ENCODE peak calls at places on chromosomes 1 and 21, in six cellular contexts. One of them, this sample, is unnamed.

GRCh38 chr1:170397061-170397460 is 134.9 kb upstream of the GORAB start:
- DNase-seq in MM.1S: no peak
- DNase-seq in cardiac muscle cell: no peak
- DNase-seq in CD8-positive, alpha-beta T cell: no peak
- DNase-seq in esophagus squamous epithelium: no peak
- DNase-seq in heart left ventricle: no peak
- DNase-seq in this sample: no peak

GRCh38 chr1:187151555-187151954 is 322.8 kb downstream of the PLA2G4A start:
- DNase-seq in MM.1S: no peak
- DNase-seq in cardiac muscle cell: no peak
- DNase-seq in CD8-positive, alpha-beta T cell: no peak
- DNase-seq in esophagus squamous epithelium: no peak
- DNase-seq in heart left ventricle: no peak
- DNase-seq in this sample: no peak

GRCh38 chr21:46618738-46619369 is 14.0 kb upstream of the S100B start:
- DNase-seq in MM.1S: no peak
- DNase-seq in cardiac muscle cell: no peak
- DNase-seq in CD8-positive, alpha-beta T cell: no peak
- DNase-seq in esophagus squamous epithelium: no peak
- DNase-seq in heart left ventricle: no peak
- DNase-seq in this sample: no peak

GRCh38 chr1:157142245-157142644 is 4.0 kb upstream of the ETV3 start:
- DNase-seq in MM.1S: no peak
- DNase-seq in cardiac muscle cell: no peak
- DNase-seq in CD8-positive, alpha-beta T cell: no peak
- DNase-seq in esophagus squamous epithelium: no peak
- DNase-seq in heart left ventricle: no peak
- DNase-seq in this sample: no peak

GRCh38 chr1:153493343-153493960 is 33.0 kb upstream of the S100A7 start:
- DNase-seq in MM.1S: no peak
- DNase-seq in cardiac muscle cell: peak; percentile 60
- DNase-seq in CD8-positive, alpha-beta T cell: no peak
- DNase-seq in esophagus squamous epithelium: no peak
- DNase-seq in heart left ventricle: no peak
- DNase-seq in this sample: no peak

GRCh38 chr1:176073524-176074157 is 133.4 kb downstream of the COP1 start:
- DNase-seq in MM.1S: peak; percentile 79
- DNase-seq in cardiac muscle cell: peak; percentile 86
- DNase-seq in CD8-positive, alpha-beta T cell: peak; percentile 19
- DNase-seq in esophagus squamous epithelium: no peak
- DNase-seq in heart left ventricle: no peak
- DNase-seq in this sample: peak; percentile 6

GRCh38 chr1:65395887-65396612 is 24.4 kb upstream of the LEPR start:
- DNase-seq in MM.1S: peak; percentile 18
- DNase-seq in cardiac muscle cell: peak; percentile 7
- DNase-seq in CD8-positive, alpha-beta T cell: no peak
- DNase-seq in esophagus squamous epithelium: no peak
- DNase-seq in heart left ventricle: no peak
- DNase-seq in this sample: no peak

GRCh38 chr1:210446479-210446878 is 117.8 kb downstream of the HHAT start:
- DNase-seq in MM.1S: no peak
- DNase-seq in cardiac muscle cell: no peak
- DNase-seq in CD8-positive, alpha-beta T cell: peak; percentile 61
- DNase-seq in esophagus squamous epithelium: no peak
- DNase-seq in heart left ventricle: no peak
- DNase-seq in this sample: peak; percentile 59

GRCh38 chr1:19083081-19083480 is 126.6 kb upstream of the IFFO2 start:
- DNase-seq in MM.1S: no peak
- DNase-seq in cardiac muscle cell: peak; percentile 89
- DNase-seq in CD8-positive, alpha-beta T cell: no peak
- DNase-seq in esophagus squamous epithelium: no peak
- DNase-seq in heart left ventricle: no peak
- DNase-seq in this sample: no peak

GRCh38 chr1:166233750-166234366 is 67.1 kb upstream of the FAM78B start:
- DNase-seq in MM.1S: no peak
- DNase-seq in cardiac muscle cell: no peak
- DNase-seq in CD8-positive, alpha-beta T cell: no peak
- DNase-seq in esophagus squamous epithelium: no peak
- DNase-seq in heart left ventricle: no peak
- DNase-seq in this sample: no peak

GRCh38 chr1:68101829-68102228 is 51.4 kb upstream of the DIRAS3 start:
- DNase-seq in MM.1S: no peak
- DNase-seq in cardiac muscle cell: no peak
- DNase-seq in CD8-positive, alpha-beta T cell: no peak
- DNase-seq in esophagus squamous epithelium: no peak
- DNase-seq in heart left ventricle: no peak
- DNase-seq in this sample: no peak

GRCh38 chr1:217718873-217719272 is 87.7 kb downstream of the SPATA17 start:
- DNase-seq in MM.1S: no peak
- DNase-seq in cardiac muscle cell: no peak
- DNase-seq in CD8-positive, alpha-beta T cell: no peak
- DNase-seq in esophagus squamous epithelium: no peak
- DNase-seq in heart left ventricle: no peak
- DNase-seq in this sample: no peak

GRCh38 chr1:64934115-64934880 is 32.1 kb downstream of the JAK1 start:
- DNase-seq in MM.1S: no peak
- DNase-seq in cardiac muscle cell: peak; percentile 85
- DNase-seq in CD8-positive, alpha-beta T cell: no peak
- DNase-seq in esophagus squamous epithelium: no peak
- DNase-seq in heart left ventricle: peak; percentile 50
- DNase-seq in this sample: no peak

GRCh38 chr1:3956527-3957170 is 56.6 kb upstream of the C1orf174 start:
- DNase-seq in MM.1S: no peak
- DNase-seq in cardiac muscle cell: no peak
- DNase-seq in CD8-positive, alpha-beta T cell: no peak
- DNase-seq in esophagus squamous epithelium: no peak
- DNase-seq in heart left ventricle: no peak
- DNase-seq in this sample: no peak

GRCh38 chr1:206803221-206803730 is 31.0 kb upstream of the IL10 start:
- DNase-seq in MM.1S: peak; percentile 86
- DNase-seq in cardiac muscle cell: peak; percentile 25
- DNase-seq in CD8-positive, alpha-beta T cell: peak; percentile 74
- DNase-seq in esophagus squamous epithelium: no peak
- DNase-seq in heart left ventricle: no peak
- DNase-seq in this sample: no peak

GRCh38 chr1:212190169-212190568 is 95.0 kb upstream of the PPP2R5A start:
- DNase-seq in MM.1S: no peak
- DNase-seq in cardiac muscle cell: no peak
- DNase-seq in CD8-positive, alpha-beta T cell: no peak
- DNase-seq in esophagus squamous epithelium: no peak
- DNase-seq in heart left ventricle: no peak
- DNase-seq in this sample: no peak

GRCh38 chr21:42491328-42491727 is 4.7 kb downstream of the RSPH1 start:
- DNase-seq in MM.1S: no peak
- DNase-seq in cardiac muscle cell: no peak
- DNase-seq in CD8-positive, alpha-beta T cell: no peak
- DNase-seq in esophagus squamous epithelium: no peak
- DNase-seq in heart left ventricle: no peak
- DNase-seq in this sample: no peak

GRCh38 chr1:56426587-56426986 is 152.8 kb downstream of the PLPP3 start:
- DNase-seq in MM.1S: no peak
- DNase-seq in cardiac muscle cell: no peak
- DNase-seq in CD8-positive, alpha-beta T cell: no peak
- DNase-seq in esophagus squamous epithelium: no peak
- DNase-seq in heart left ventricle: no peak
- DNase-seq in this sample: no peak

GRCh38 chr21:29215709-29216108 is 83.0 kb upstream of the BACH1 start:
- DNase-seq in MM.1S: no peak
- DNase-seq in cardiac muscle cell: no peak
- DNase-seq in CD8-positive, alpha-beta T cell: no peak
- DNase-seq in esophagus squamous epithelium: no peak
- DNase-seq in heart left ventricle: no peak
- DNase-seq in this sample: no peak

GRCh38 chr1:67058761-67059160 is 4.8 kb upstream of the SLC35D1 start:
- DNase-seq in MM.1S: no peak
- DNase-seq in cardiac muscle cell: peak; percentile 26
- DNase-seq in CD8-positive, alpha-beta T cell: no peak
- DNase-seq in esophagus squamous epithelium: no peak
- DNase-seq in heart left ventricle: no peak
- DNase-seq in this sample: no peak

GRCh38 chr1:101128851-101129250 is 103.3 kb upstream of the DPH5 start:
- DNase-seq in MM.1S: no peak
- DNase-seq in cardiac muscle cell: no peak
- DNase-seq in CD8-positive, alpha-beta T cell: no peak
- DNase-seq in esophagus squamous epithelium: no peak
- DNase-seq in heart left ventricle: no peak
- DNase-seq in this sample: no peak

GRCh38 chr1:53619088-53619810 is 119.7 kb downstream of the GLIS1 start:
- DNase-seq in MM.1S: no peak
- DNase-seq in cardiac muscle cell: no peak
- DNase-seq in CD8-positive, alpha-beta T cell: no peak
- DNase-seq in esophagus squamous epithelium: no peak
- DNase-seq in heart left ventricle: no peak
- DNase-seq in this sample: no peak

GRCh38 chr1:56145524-56145923 is 433.8 kb downstream of the PLPP3 start:
- DNase-seq in MM.1S: no peak
- DNase-seq in cardiac muscle cell: no peak
- DNase-seq in CD8-positive, alpha-beta T cell: no peak
- DNase-seq in esophagus squamous epithelium: no peak
- DNase-seq in heart left ventricle: no peak
- DNase-seq in this sample: no peak

DNA sequence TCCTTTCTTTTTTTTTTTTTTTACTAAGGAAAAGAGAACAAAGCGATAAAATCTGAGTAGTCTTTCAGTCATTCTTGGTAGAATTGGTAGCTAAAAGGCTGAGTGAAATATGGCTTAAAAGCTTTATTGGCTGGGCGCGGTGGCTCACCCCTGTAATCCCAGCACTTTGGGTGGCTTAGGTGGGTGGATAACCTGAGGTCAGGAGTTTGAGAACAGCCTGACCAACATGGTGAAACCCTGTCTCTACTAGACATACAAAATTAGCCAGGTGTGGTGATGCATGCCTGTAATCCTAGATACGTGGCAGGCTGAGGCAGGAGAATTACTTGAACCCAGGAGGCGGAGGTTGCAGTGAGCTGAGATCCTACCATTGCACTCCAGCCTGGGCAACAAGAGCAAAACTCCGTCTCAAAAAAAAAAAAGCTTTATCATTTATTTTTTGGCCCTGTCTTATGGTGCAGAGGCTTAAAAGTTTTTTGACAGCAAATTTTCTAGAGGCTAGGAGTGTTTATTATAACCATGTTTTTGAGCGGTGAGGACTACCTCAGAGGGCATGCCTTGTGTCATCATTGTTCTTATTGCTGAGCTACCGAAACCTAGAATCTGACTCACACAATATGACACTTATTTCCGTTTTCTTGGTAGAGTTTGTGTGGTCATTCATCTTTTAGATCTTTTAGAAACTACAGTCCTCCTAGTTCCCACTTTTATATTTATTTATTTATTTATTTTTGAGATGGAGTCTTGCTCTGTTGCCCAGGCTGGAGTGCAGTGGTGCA is 41.1 kb downstream of the KIF1B start:
- DNase-seq in MM.1S: peak; percentile 82
- DNase-seq in cardiac muscle cell: peak; percentile 28
- DNase-seq in CD8-positive, alpha-beta T cell: no peak
- DNase-seq in esophagus squamous epithelium: no peak
- DNase-seq in heart left ventricle: no peak
- DNase-seq in this sample: no peak
- H3K27ac ChIP-seq in MM.1S: peak overlapping the region; percentile 93
- H3K27ac ChIP-seq in cardiac muscle cell: no peak overlapping the region
- H3K27ac ChIP-seq in CD8-positive, alpha-beta T cell: no peak overlapping the region
- H3K27ac ChIP-seq in esophagus squamous epithelium: peak overlapping the region; percentile 3
- H3K27ac ChIP-seq in heart left ventricle: no peak overlapping the region
- H3K27ac ChIP-seq in this sample: no peak overlapping the region

GRCh38 chr1:2405588-2406295 is 6.6 kb downstream of the PEX10 start:
- DNase-seq in MM.1S: no peak
- DNase-seq in cardiac muscle cell: no peak
- DNase-seq in CD8-positive, alpha-beta T cell: no peak
- DNase-seq in esophagus squamous epithelium: no peak
- DNase-seq in heart left ventricle: no peak
- DNase-seq in this sample: no peak

GRCh38 chr1:2407166-2407990 is 5.0 kb downstream of the PEX10 start:
- DNase-seq in MM.1S: no peak
- DNase-seq in cardiac muscle cell: no peak
- DNase-seq in CD8-positive, alpha-beta T cell: no peak
- DNase-seq in esophagus squamous epithelium: no peak
- DNase-seq in heart left ventricle: no peak
- DNase-seq in this sample: no peak

GRCh38 chr1:2407991-2408275 is 4.4 kb downstream of the PEX10 start:
- DNase-seq in MM.1S: no peak
- DNase-seq in cardiac muscle cell: no peak
- DNase-seq in CD8-positive, alpha-beta T cell: no peak
- DNase-seq in esophagus squamous epithelium: no peak
- DNase-seq in heart left ventricle: no peak
- DNase-seq in this sample: no peak

GRCh38 chr1:2404890-2405511 is 7.4 kb downstream of the PEX10 start:
- DNase-seq in MM.1S: no peak
- DNase-seq in cardiac muscle cell: no peak
- DNase-seq in CD8-positive, alpha-beta T cell: no peak
- DNase-seq in esophagus squamous epithelium: no peak
- DNase-seq in heart left ventricle: no peak
- DNase-seq in this sample: no peak

GRCh38 chr1:2406451-2407041 is 5.8 kb downstream of the PEX10 start:
- DNase-seq in MM.1S: no peak
- DNase-seq in cardiac muscle cell: no peak
- DNase-seq in CD8-positive, alpha-beta T cell: no peak
- DNase-seq in esophagus squamous epithelium: no peak
- DNase-seq in heart left ventricle: no peak
- DNase-seq in this sample: no peak
- TF ChIP-seq CTCF in MM.1S: no peak
- TF ChIP-seq CTCF in cardiac muscle cell: no peak
- TF ChIP-seq CTCF in CD8-positive, alpha-beta T cell: no peak
- TF ChIP-seq CTCF in esophagus squamous epithelium: no peak
- TF ChIP-seq CTCF in heart left ventricle: no peak
- TF ChIP-seq CTCF in this sample: no peak

DNA sequence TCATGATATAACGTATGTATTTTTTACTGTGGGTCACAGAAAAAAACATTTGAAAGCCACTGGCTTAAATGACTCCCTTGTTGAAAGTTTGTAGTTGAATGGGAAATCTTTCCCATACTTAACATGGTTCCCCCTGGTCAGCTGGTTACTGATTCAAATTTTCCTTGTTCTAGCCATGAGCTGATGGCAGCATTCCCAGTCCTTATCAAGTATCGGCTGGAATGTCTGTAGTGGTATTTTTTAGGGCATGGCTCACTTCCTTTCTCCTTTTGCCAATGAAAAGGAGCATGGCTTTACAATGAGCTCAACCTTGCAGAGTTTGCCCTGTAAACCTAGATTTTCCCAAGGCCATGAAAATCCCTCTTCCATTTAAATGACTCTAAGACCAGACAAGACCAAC is 55.7 kb downstream of the GIPC2 start:
- DNase-seq in MM.1S: no peak
- DNase-seq in cardiac muscle cell: peak; percentile 97
- DNase-seq in CD8-positive, alpha-beta T cell: no peak
- DNase-seq in esophagus squamous epithelium: no peak
- DNase-seq in heart left ventricle: peak; percentile 56
- DNase-seq in this sample: no peak
- H3K4me3 ChIP-seq in MM.1S: no peak overlapping the region
- H3K4me3 ChIP-seq in cardiac muscle cell: no peak overlapping the region
- H3K4me3 ChIP-seq in CD8-positive, alpha-beta T cell: no peak overlapping the region
- H3K4me3 ChIP-seq in esophagus squamous epithelium: no peak overlapping the region
- H3K4me3 ChIP-seq in heart left ventricle: no peak overlapping the region
- H3K4me3 ChIP-seq in this sample: no peak overlapping the region

GRCh38 chr1:203666621-203667020 is 40.0 kb downstream of the ATP2B4 start:
- DNase-seq in MM.1S: no peak
- DNase-seq in cardiac muscle cell: peak; percentile 73
- DNase-seq in CD8-positive, alpha-beta T cell: no peak
- DNase-seq in esophagus squamous epithelium: no peak
- DNase-seq in heart left ventricle: no peak
- DNase-seq in this sample: no peak
- H3K27ac ChIP-seq in MM.1S: no peak overlapping the region
- H3K27ac ChIP-seq in cardiac muscle cell: no peak overlapping the region
- H3K27ac ChIP-seq in CD8-positive, alpha-beta T cell: no peak overlapping the region
- H3K27ac ChIP-seq in esophagus squamous epithelium: no peak overlapping the region
- H3K27ac ChIP-seq in heart left ventricle: peak overlapping the region; percentile 72
- H3K27ac ChIP-seq in this sample: no peak overlapping the region